ENCODE peak calls at places on chromosomes 4 and X, in nine cellular contexts. E is esophagus muscularis mucosa; V is fibroblast of villous mesenchyme; N is left ventricle myocardium inferior; G is B cell; F is progenitor cell of endocrine pancreas; D is AG04450; Q is mammary epithelial cell; A is CD4-positive, alpha-beta T cell. U is an unnamed sample.

GRCh38 chr4:39151120-39151713 is 31.1 kb upstream of the WDR19 start:
- DNase-seq in V (peak; percentile 62), N (no peak), Q (no peak), G (no peak), F (no peak), D (peak; percentile 16), A (no peak), E (no peak), U (no peak)

GRCh38 chr4:81426770-81427604 is 44.7 kb downstream of the RASGEF1B start:
- DNase-seq in E (no peak), D (no peak), A (no peak), Q (peak; percentile 89), G (no peak), F (no peak), N (no peak), V (no peak), U (no peak)

GRCh38 chr4:177408023-177408422 is 34.2 kb downstream of the AGA start:
- DNase-seq in F (no peak), V (no peak), A (no peak), D (no peak), N (no peak), Q (no peak), E (no peak), G (no peak), U (no peak)

GRCh38 chrX:69218407-69218806 is 53.2 kb upstream of the PJA1 start:
- DNase-seq in N (no peak), A (no peak), E (no peak), G (no peak), F (no peak), D (no peak), Q (no peak), V (no peak), U (no peak)

GRCh38 chr4:177108708-177109107 is 201.0 kb upstream of the NEIL3 start:
- DNase-seq in A (no peak), D (peak; percentile 21), E (no peak), Q (peak; percentile 21), N (no peak), F (no peak), G (no peak), V (peak; percentile 43), U (no peak)

GRCh38 chr4:127656047-127656680 is 23.4 kb downstream of the INTU start:
- DNase-seq in F (no peak), D (no peak), N (no peak), E (no peak), V (no peak), A (no peak), Q (peak; percentile 24), G (no peak), U (no peak)

GRCh38 chrX:57286507-57287251 is at the start of gene FAAH2:
- DNase-seq in N (no peak), E (no peak), F (peak; percentile 31), A (peak; percentile 55), D (no peak), G (peak; percentile 6), Q (peak; percentile 86), V (no peak), U (peak; percentile 24)

GRCh38 chrX:139862208-139862607 is 70.6 kb downstream of the ATP11C start:
- DNase-seq in N (no peak), A (no peak), E (no peak), Q (no peak), G (no peak), V (no peak), D (no peak), F (no peak), U (no peak)

GRCh38 chr4:185108669-185109068 is 34.4 kb upstream of the SLC25A4 start:
- DNase-seq in E (peak; percentile 31), D (no peak), V (no peak), Q (no peak), N (no peak), A (no peak), G (no peak), F (no peak), U (no peak)

GRCh38 chr4:79141530-79141929 is 184.3 kb downstream of the NAA11 start:
- DNase-seq in F (peak; percentile 54), V (peak; percentile 19), D (no peak), G (no peak), Q (peak; percentile 3), A (no peak), E (no peak), N (no peak), U (no peak)

GRCh38 chrX:2500091-2500680 is 590 bp downstream of the DHRSX start:
- DNase-seq in N (peak; percentile 34), A (peak; percentile 25), F (peak; percentile 34), Q (peak; percentile 52), E (no peak), V (peak; percentile 65), G (no peak), D (no peak), U (peak; percentile 53)

GRCh38 chr4:83831588-83831987 is 295.7 kb downstream of the GPAT3 start:
- DNase-seq in E (no peak), A (no peak), D (no peak), Q (no peak), F (no peak), V (no peak), N (no peak), G (no peak), U (no peak)

GRCh38 chr4:186915816-186916215 is 192.2 kb upstream of the FAT1 start:
- DNase-seq in V (no peak), G (no peak), Q (peak; percentile 51), E (no peak), N (no peak), D (no peak), F (no peak), A (no peak), U (no peak)

GRCh38 chrX:53088136-53088974 is 5.6 kb upstream of the KANTR start:
- DNase-seq in Q (peak; percentile 80), A (peak; percentile 68), D (no peak), G (peak; percentile 78), E (peak; percentile 92), N (peak; percentile 79), F (peak; percentile 50), V (peak; percentile 74), U (peak; percentile 70)

GRCh38 chrX:118717703-118718391 is 9.6 kb upstream of the IL13RA1 start:
- DNase-seq in N (no peak), G (no peak), Q (no peak), A (no peak), D (no peak), E (no peak), V (no peak), F (no peak), U (no peak)

GRCh38 chr4:56791316-56791715 is 30.2 kb downstream of the SPINK2 start:
- DNase-seq in A (no peak), G (no peak), E (no peak), Q (no peak), N (no peak), F (no peak), V (no peak), D (no peak), U (no peak)

GRCh38 chr4:94545296-94545695 is 93.6 kb downstream of the PDLIM5 start:
- DNase-seq in D (no peak), V (peak; percentile 75), A (no peak), G (no peak), E (no peak), Q (peak; percentile 64), F (no peak), N (no peak), U (no peak)

GRCh38 chr4:170088686-170089085 is 1.1 kb downstream of the AADAT start:
- DNase-seq in V (no peak), E (no peak), Q (no peak), G (no peak), A (no peak), D (no peak), F (no peak), N (no peak), U (no peak)

GRCh38 chr4:170089743-170090666 is at the start of gene AADAT:
- DNase-seq in F (peak; percentile 81), G (peak; percentile 30), A (no peak), E (no peak), N (peak; percentile 79), D (peak; percentile 41), Q (peak; percentile 65), V (peak; percentile 78), U (peak; percentile 58)

GRCh38 chr4:170090667-170091052 is 904 bp upstream of the AADAT start:
- DNase-seq in A (no peak), F (no peak), N (no peak), E (no peak), Q (peak; percentile 15), V (no peak), G (no peak), D (no peak), U (no peak)

GRCh38 chr4:170091069-170091696 is 1.4 kb upstream of the AADAT start:
- DNase-seq in Q (no peak), N (no peak), E (no peak), D (no peak), G (no peak), F (no peak), V (no peak), A (no peak), U (no peak)

GRCh38 chr4:170089274-170089742 is 448 bp downstream of the AADAT start:
- DNase-seq in N (no peak), Q (peak; percentile 50), E (no peak), D (no peak), V (peak; percentile 40), A (no peak), G (no peak), F (no peak), U (peak; percentile 8)
- TF ChIP-seq CTCF in N (no peak), Q (no peak), E (no peak), D (peak; percentile 19), V (no peak), A (no peak), G (no peak), F (no peak), U (no peak)

GRCh38 chr4:183012862-183013855 is 85.9 kb upstream of the WWC2 start:
- DNase-seq in F (no peak), A (no peak), E (no peak), Q (no peak), V (no peak), G (no peak), N (no peak), D (no peak), U (no peak)

GRCh38 chr4:183011213-183011907 is 87.7 kb upstream of the WWC2 start:
- DNase-seq in A (no peak), D (peak; percentile 1), F (no peak), G (no peak), E (no peak), N (no peak), Q (no peak), V (peak; percentile 41), U (no peak)

GRCh38 chr4:183008492-183008891 is 90.6 kb upstream of the WWC2 start:
- DNase-seq in V (no peak), F (no peak), N (no peak), D (no peak), Q (no peak), G (no peak), E (no peak), A (no peak), U (no peak)
- TF ChIP-seq CTCF in V (no peak), F (no peak), N (no peak), D (no peak), Q (no peak), G (no peak), E (no peak), A (no peak), U (no peak)

GRCh38 chr4:77430847-77431246 is 174.8 kb upstream of the CXCL13 start:
- DNase-seq in Q (no peak), N (no peak), E (no peak), D (no peak), V (no peak), F (no peak), G (no peak), A (no peak), U (no peak)
- TF ChIP-seq CTCF in Q (peak; percentile 15), N (no peak), E (no peak), D (no peak), V (no peak), F (no peak), G (no peak), A (no peak), U (no peak)

GRCh38 chr4:8855781-8856245 is 15.8 kb downstream of the HMX1 start:
- DNase-seq in V (no peak), E (no peak), Q (no peak), G (no peak), D (no peak), A (no peak), F (no peak), N (no peak), U (no peak)
- TF ChIP-seq CTCF in V (no peak), E (no peak), Q (no peak), G (no peak), D (no peak), A (no peak), F (peak; percentile 44), N (no peak), U (no peak)

U was measured in GM10248.